ENCODE peak calls at places on chromosome 6, in eight cellular contexts. X, I, D, L, H, T, O and K are unnamed samples.

GRCh38 chr6:102766946-102767345 is 1373.4 kb downstream of the GRIK2 start:
- DNase-seq in X (no peak), I (no peak), D (no peak), L (no peak), H (no peak), T (no peak), O (no peak), K (no peak)

GRCh38 chr6:7045746-7046145 is 62.0 kb upstream of the RREB1 start:
- DNase-seq in X (no peak), I (no peak), D (no peak), L (no peak), H (no peak), T (no peak), O (no peak), K (no peak)

GRCh38 chr6:158219229-158219628 is 51.1 kb downstream of the GTF2H5 start:
- DNase-seq in X (no peak), I (no peak), D (no peak), L (no peak), H (no peak), T (no peak), O (no peak), K (no peak)

GRCh38 chr6:17239260-17239659 is 41.9 kb upstream of the RBM24 start:
- DNase-seq in X (no peak), I (no peak), D (no peak), L (no peak), H (no peak), T (no peak), O (no peak), K (no peak)

GRCh38 chr6:34056301-34056700 is 89.6 kb downstream of the GRM4 start:
- DNase-seq in X (peak; percentile 84), I (peak; percentile 23), D (peak; percentile 87), L (peak; percentile 42), H (peak; percentile 73), T (no peak), O (peak; percentile 84), K (peak; percentile 85)

GRCh38 chr6:43181942-43182860 is at the start of gene CUL9:
- DNase-seq in X (peak; percentile 93), I (peak; percentile 85), D (peak; percentile 84), L (peak; percentile 89), H (peak; percentile 84), T (peak; percentile 44), O (peak; percentile 89), K (peak; percentile 95)

GRCh38 chr6:158002951-158003853 is 21.5 kb downstream of the SYNJ2 start:
- DNase-seq in X (peak; percentile 87), I (no peak), D (peak; percentile 80), L (no peak), H (peak; percentile 58), T (no peak), O (no peak), K (peak; percentile 71)

GRCh38 chr6:170125447-170126300 is 165.2 kb downstream of the DLL1 start:
- DNase-seq in X (peak; percentile 35), I (no peak), D (peak; percentile 4), L (no peak), H (no peak), T (no peak), O (no peak), K (no peak)

GRCh38 chr6:44339301-44339700 is 3.1 kb upstream of the SPATS1 start:
- DNase-seq in X (no peak), I (peak; percentile 19), D (no peak), L (no peak), H (no peak), T (no peak), O (no peak), K (no peak)

GRCh38 chr6:50249493-50249892 is 199.8 kb upstream of the DEFB112 start:
- DNase-seq in X (no peak), I (no peak), D (no peak), L (no peak), H (no peak), T (no peak), O (no peak), K (no peak)

GRCh38 chr6:39812496-39812852 is 20.3 kb downstream of the DAAM2 start:
- DNase-seq in X (no peak), I (no peak), D (no peak), L (no peak), H (no peak), T (no peak), O (no peak), K (no peak)

GRCh38 chr6:3277251-3277650 is 18.5 kb downstream of the PSMG4 start:
- DNase-seq in X (peak; percentile 53), I (no peak), D (no peak), L (no peak), H (no peak), T (no peak), O (no peak), K (no peak)

GRCh38 chr6:127198549-127198948 is 68.1 kb upstream of the RNF146 start:
- DNase-seq in X (no peak), I (no peak), D (no peak), L (no peak), H (no peak), T (no peak), O (no peak), K (no peak)

GRCh38 chr6:447381-448165 is 56.0 kb downstream of the IRF4 start:
- DNase-seq in X (no peak), I (no peak), D (no peak), L (no peak), H (no peak), T (no peak), O (no peak), K (no peak)

GRCh38 chr6:39804666-39805065 is 12.5 kb downstream of the DAAM2 start:
- DNase-seq in X (no peak), I (no peak), D (no peak), L (no peak), H (no peak), T (no peak), O (no peak), K (no peak)

GRCh38 chr6:41182069-41183034 is 18.6 kb downstream of the TREML2 start:
- DNase-seq in X (no peak), I (peak; percentile 35), D (no peak), L (peak; percentile 64), H (no peak), T (peak; percentile 34), O (peak; percentile 80), K (no peak)

GRCh38 chr6:35402136-35402855 is 49.8 kb upstream of the FANCE start:
- DNase-seq in X (no peak), I (peak; percentile 50), D (no peak), L (no peak), H (no peak), T (no peak), O (no peak), K (no peak)

GRCh38 chr6:23013776-23014175 is 444.4 kb downstream of the HDGFL1 start:
- DNase-seq in X (no peak), I (no peak), D (no peak), L (no peak), H (no peak), T (no peak), O (no peak), K (no peak)

GRCh38 chr6:89834884-89835792 is 5.5 kb downstream of the CASP8AP2 start:
- DNase-seq in X (no peak), I (no peak), D (no peak), L (no peak), H (no peak), T (no peak), O (peak; percentile 45), K (no peak)

GRCh38 chr6:37049990-37050853 is 44.8 kb downstream of the FGD2 start:
- DNase-seq in X (peak; percentile 78), I (peak; percentile 32), D (no peak), L (no peak), H (no peak), T (no peak), O (peak; percentile 82), K (peak; percentile 89)

GRCh38 chr6:37049735-37049989 is 44.2 kb downstream of the FGD2 start:
- DNase-seq in X (peak; percentile 56), I (no peak), D (no peak), L (no peak), H (no peak), T (no peak), O (no peak), K (no peak)

GRCh38 chr6:37048851-37049734 is 43.6 kb downstream of the FGD2 start:
- DNase-seq in X (peak; percentile 73), I (peak; percentile 78), D (peak; percentile 64), L (no peak), H (peak; percentile 48), T (no peak), O (peak; percentile 69), K (peak; percentile 57)

GRCh38 chr6:37047933-37048850 is 42.7 kb downstream of the FGD2 start:
- DNase-seq in X (peak; percentile 30), I (no peak), D (no peak), L (no peak), H (no peak), T (no peak), O (no peak), K (no peak)

GRCh38 chr6:37047421-37047931 is 42.0 kb downstream of the FGD2 start:
- DNase-seq in X (peak; percentile 58), I (no peak), D (no peak), L (no peak), H (no peak), T (no peak), O (no peak), K (no peak)
- H3K4me1 ChIP-seq in X (peaks cover 8% of the 10 kb centered on the region), I (peaks cover 61% of the 10 kb centered on the region), D (no peaks in the 10 kb centered on the region), L (no peaks in the 10 kb centered on the region), H (peaks cover 2% of the 10 kb centered on the region), T (peaks cover 17% of the 10 kb centered on the region), O (peaks cover 41% of the 10 kb centered on the region), K (peaks cover 2% of the 10 kb centered on the region)

GRCh38 chr6:11263185-11263817 is 30.8 kb upstream of the NEDD9 start:
- DNase-seq in X (peak; percentile 84), I (peak; percentile 67), D (peak; percentile 59), L (peak; percentile 72), H (peak; percentile 45), T (peak; percentile 21), O (no peak), K (peak; percentile 78)
- H3K27ac ChIP-seq in X (peak overlapping the region; percentile 74), I (peak overlapping the region; percentile 61), D (peak overlapping the region; percentile 72), L (peak overlapping the region; percentile 52), H (no peak overlapping the region), T (peak overlapping the region; percentile 48), O (no peak overlapping the region), K (peak overlapping the region; percentile 80)

DNA sequence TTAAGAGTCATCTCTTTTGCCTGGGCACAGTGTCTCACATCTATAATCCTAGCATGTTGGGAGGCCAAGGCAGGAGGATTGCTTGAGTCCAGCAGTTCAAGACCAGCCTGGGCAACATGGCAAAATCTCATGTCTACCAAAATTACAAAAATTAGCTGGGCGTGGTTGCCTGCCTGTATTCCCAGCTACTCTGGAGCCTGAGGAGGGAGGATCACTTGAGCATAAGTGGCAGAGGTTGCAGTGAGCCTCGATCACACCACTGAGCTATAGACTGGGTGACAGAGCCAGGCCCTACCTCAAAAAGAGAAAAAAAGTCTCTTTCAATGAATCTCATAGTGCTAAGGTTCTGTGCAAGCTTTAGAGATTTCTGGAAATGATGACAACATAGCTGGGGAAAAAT is 1.5 kb downstream of the HLA-DRB1 start:
- DNase-seq in X (no peak), I (no peak), D (no peak), L (no peak), H (no peak), T (no peak), O (no peak), K (no peak)
- H3K4me1 ChIP-seq in X (no peaks in the 10 kb centered on the region), I (no peaks in the 10 kb centered on the region), D (no peaks in the 10 kb centered on the region), L (no peaks in the 10 kb centered on the region), H (no peaks in the 10 kb centered on the region), T (no peaks in the 10 kb centered on the region), O (peaks cover 23% of the 10 kb centered on the region), K (no peaks in the 10 kb centered on the region)

GRCh38 chr6:144721232-144721631 is 436.1 kb downstream of the UTRN start:
- DNase-seq in X (no peak), I (no peak), D (no peak), L (no peak), H (no peak), T (no peak), O (no peak), K (no peak)
- H3K27ac ChIP-seq in X (no peak overlapping the region), I (no peak overlapping the region), D (no peak overlapping the region), L (no peak overlapping the region), H (no peak overlapping the region), T (no peak overlapping the region), O (no peak overlapping the region), K (no peak overlapping the region)

GRCh38 chr6:159981591-159982245 is 12.8 kb downstream of the IGF2R start:
- DNase-seq in X (peak; percentile 69), I (peak; percentile 43), D (no peak), L (no peak), H (peak; percentile 28), T (no peak), O (peak; percentile 70), K (no peak)
- H3K4me1 ChIP-seq in X (peaks cover 66% of the 10 kb centered on the region), I (peaks cover 92% of the 10 kb centered on the region), D (peaks cover 35% of the 10 kb centered on the region), L (peaks cover 26% of the 10 kb centered on the region), H (peaks cover 57% of the 10 kb centered on the region), T (peaks cover 23% of the 10 kb centered on the region), O (peaks cover 55% of the 10 kb centered on the region), K (peaks cover 39% of the 10 kb centered on the region)